ENCODE peak calls at places on chromosomes 5 and 9, in six cellular contexts. R is breast epithelium, K is GM12864, A is IMR-90, H is OCI-LY7, W is left ventricle myocardium inferior. Z is an unnamed sample.

GRCh38 chr5:177113566-177114424 is 19.8 kb upstream of the NSD1 start:
- DNase-seq in R (peak; percentile 78), K (no peak), A (peak; percentile 63), H (peak; percentile 83), W (peak; percentile 75), Z (peak; percentile 45)

GRCh38 chr5:11998397-11998796 is 94.2 kb upstream of the CTNND2 start:
- DNase-seq in R (no peak), K (no peak), A (no peak), H (no peak), W (no peak), Z (no peak)

GRCh38 chr9:120378680-120379079 is 201.3 kb downstream of the CDK5RAP2 start:
- DNase-seq in R (no peak), K (no peak), A (peak; percentile 67), H (no peak), W (no peak), Z (no peak)

GRCh38 chr5:4124201-4124852 is 528.7 kb downstream of the IRX1 start:
- DNase-seq in R (no peak), K (no peak), A (no peak), H (no peak), W (no peak), Z (no peak)

GRCh38 chr5:173567548-173567947 is 48.9 kb downstream of the BOD1 start:
- DNase-seq in R (no peak), K (no peak), A (peak; percentile 77), H (no peak), W (no peak), Z (peak; percentile 70)

GRCh38 chr5:114360816-114361723 is 800 bp upstream of the KCNN2 start:
- DNase-seq in R (no peak), K (no peak), A (peak; percentile 35), H (no peak), W (peak; percentile 22), Z (no peak)

GRCh38 chr5:60792438-60792837 is 51.6 kb downstream of the ELOVL7 start:
- DNase-seq in R (no peak), K (no peak), A (no peak), H (no peak), W (no peak), Z (no peak)

GRCh38 chr5:95870105-95870672 is 47.7 kb upstream of the GLRX start:
- DNase-seq in R (no peak), K (no peak), A (peak; percentile 87), H (no peak), W (no peak), Z (peak; percentile 87)

GRCh38 chr9:92947268-92948031 is at the start of gene FGD3:
- DNase-seq in R (peak; percentile 50), K (no peak), A (no peak), H (no peak), W (no peak), Z (no peak)

GRCh38 chr5:73496984-73497457 is 1.2 kb upstream of the BTF3 start:
- DNase-seq in R (no peak), K (no peak), A (peak; percentile 72), H (peak; percentile 75), W (no peak), Z (peak; percentile 73)

GRCh38 chr9:113963017-113963620 is 87.0 kb downstream of the ZNF618 start:
- DNase-seq in R (no peak), K (peak; percentile 18), A (peak; percentile 49), H (peak; percentile 47), W (no peak), Z (peak; percentile 21)

GRCh38 chr9:83466877-83467276 is 71.3 kb downstream of the FRMD3 start:
- DNase-seq in R (no peak), K (no peak), A (no peak), H (no peak), W (no peak), Z (no peak)

DNA sequence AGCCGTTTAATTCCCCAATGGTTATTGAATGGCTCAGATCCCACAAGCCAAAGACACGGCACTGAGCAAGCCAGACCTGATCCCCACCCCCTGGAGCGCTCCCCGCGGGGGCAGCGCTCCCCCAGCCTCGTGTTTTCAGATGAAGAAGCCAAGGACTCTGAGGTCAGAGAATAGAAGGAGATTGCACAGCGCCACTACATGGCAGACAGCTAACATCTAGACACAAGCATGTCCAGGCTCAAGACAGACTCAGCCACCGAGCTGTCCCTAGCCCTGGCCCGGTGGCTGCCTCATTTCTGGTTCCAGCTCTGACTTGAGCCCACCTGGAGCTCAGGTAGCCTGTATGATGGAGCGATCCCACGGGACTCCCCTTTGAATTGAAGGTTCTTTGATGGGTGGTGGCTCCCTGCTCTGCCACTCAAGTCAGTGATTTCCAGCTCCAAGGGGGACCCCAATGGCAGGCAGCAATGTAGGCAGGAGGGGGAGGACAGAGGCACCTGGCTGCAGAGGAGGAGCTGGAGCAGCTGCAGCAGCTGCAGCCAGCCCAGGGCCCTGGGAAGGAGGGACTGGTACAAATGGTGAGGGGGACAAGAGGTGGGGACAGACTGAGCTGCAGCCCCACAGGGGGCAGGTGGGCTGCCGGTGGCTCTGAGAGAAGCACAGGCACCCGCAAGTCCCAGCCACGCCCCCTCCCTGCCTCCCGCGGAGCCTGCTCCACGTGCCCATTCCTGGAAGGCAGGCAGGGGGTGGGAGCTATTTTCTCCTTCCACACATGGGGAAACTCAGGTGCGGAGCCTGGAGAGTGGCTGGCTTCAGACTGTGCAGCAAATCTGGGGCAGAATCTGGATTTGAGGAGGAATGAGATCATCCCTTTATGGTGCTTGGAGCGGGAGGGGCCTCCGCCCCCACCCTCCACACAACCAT is 40.2 kb downstream of the NTNG2 start:
- DNase-seq in R (no peak), K (no peak), A (no peak), H (no peak), W (no peak), Z (no peak)
- TF ChIP-seq CTCF in R (no peak), K (no peak), A (no peak), H (peak; percentile 17), W (no peak), Z (peak; percentile 17)

DNA sequence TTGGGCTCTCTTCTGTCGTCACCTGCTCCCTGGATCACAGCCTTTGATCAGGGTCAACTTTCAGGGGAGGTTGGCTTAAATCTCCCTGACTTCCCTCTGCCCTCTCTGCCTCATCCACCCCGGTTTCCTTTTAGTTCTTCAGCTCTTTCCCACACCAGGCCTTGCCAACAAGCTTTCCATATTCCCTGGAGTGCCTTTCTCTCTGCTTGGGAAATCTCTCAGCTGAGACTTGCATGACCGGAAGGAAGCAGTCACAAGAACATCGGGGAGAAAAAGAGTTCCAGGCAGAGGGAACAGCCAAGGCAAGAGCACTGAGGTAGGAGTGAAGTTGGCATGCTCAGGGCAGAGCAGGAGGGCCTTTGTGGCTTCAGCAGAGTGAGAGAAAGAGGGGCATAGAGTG is 88.4 kb upstream of the HSPA9 start:
- DNase-seq in R (peak; percentile 15), K (no peak), A (no peak), H (no peak), W (no peak), Z (no peak)
- TF ChIP-seq CTCF in R (no peak), K (no peak), A (no peak), H (no peak), W (no peak), Z (no peak)

DNA sequence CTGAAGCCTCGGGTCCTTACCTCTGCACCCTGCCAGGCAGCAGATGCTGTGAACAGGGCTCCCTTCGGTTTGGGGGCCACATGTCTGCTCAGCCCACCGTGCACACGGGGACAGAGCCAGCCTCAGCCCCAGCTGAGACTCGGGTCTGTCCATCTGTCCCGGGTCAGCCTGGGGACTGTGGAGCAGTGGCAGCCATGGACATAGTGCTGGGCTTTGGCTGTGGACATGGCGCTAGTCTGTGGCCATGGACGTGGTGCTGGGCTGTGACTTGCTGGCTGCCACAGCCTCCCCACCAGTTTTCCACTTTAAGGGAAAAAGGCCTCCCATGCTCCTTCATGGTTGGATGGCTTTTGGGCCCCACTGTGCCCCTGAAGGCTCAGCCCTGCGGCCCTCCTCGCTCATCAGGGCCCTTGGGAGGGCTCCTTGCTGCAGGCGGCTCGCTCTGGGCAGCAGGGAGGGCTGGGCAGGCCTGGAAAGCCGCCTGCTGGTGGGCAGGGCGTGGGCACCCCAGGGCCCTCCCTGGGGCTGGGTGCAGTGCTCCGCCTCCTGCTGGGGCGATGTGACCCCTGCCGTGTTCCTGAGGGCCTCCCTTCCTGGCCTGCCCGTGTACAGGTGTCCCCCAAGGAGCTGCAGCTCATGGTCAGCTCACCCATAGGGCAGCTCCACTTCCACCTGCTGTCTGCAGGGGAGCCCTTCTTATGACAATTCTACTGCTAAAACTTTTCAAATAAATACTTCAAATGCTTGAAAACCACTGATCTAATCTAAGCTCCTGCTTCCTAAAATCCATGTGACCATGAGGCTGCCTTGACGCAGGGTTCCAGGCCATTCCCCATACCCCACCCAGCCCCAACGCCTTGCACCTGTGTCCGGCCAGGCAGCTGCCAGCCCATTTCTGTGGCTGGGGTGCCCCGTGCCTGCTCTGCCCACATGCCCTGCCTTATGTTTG is 112.1 kb upstream of the LMX1B start:
- DNase-seq in R (no peak), K (no peak), A (no peak), H (no peak), W (no peak), Z (no peak)
- TF ChIP-seq CTCF in R (no peak), K (no peak), A (no peak), H (no peak), W (no peak), Z (no peak)

GRCh38 chr9:36906492-36906891 is 127.6 kb downstream of the PAX5 start:
- DNase-seq in R (no peak), K (no peak), A (no peak), H (no peak), W (no peak), Z (no peak)

GRCh38 chr9:36903541-36904435 is 130.3 kb downstream of the PAX5 start:
- DNase-seq in R (no peak), K (peak; percentile 24), A (peak; percentile 52), H (no peak), W (no peak), Z (peak; percentile 73)

GRCh38 chr9:36902063-36902735 is 131.9 kb downstream of the PAX5 start:
- DNase-seq in R (no peak), K (no peak), A (no peak), H (no peak), W (no peak), Z (no peak)

GRCh38 chr9:36902861-36903524 is 131.1 kb downstream of the PAX5 start:
- DNase-seq in R (no peak), K (no peak), A (no peak), H (no peak), W (no peak), Z (no peak)

DNA sequence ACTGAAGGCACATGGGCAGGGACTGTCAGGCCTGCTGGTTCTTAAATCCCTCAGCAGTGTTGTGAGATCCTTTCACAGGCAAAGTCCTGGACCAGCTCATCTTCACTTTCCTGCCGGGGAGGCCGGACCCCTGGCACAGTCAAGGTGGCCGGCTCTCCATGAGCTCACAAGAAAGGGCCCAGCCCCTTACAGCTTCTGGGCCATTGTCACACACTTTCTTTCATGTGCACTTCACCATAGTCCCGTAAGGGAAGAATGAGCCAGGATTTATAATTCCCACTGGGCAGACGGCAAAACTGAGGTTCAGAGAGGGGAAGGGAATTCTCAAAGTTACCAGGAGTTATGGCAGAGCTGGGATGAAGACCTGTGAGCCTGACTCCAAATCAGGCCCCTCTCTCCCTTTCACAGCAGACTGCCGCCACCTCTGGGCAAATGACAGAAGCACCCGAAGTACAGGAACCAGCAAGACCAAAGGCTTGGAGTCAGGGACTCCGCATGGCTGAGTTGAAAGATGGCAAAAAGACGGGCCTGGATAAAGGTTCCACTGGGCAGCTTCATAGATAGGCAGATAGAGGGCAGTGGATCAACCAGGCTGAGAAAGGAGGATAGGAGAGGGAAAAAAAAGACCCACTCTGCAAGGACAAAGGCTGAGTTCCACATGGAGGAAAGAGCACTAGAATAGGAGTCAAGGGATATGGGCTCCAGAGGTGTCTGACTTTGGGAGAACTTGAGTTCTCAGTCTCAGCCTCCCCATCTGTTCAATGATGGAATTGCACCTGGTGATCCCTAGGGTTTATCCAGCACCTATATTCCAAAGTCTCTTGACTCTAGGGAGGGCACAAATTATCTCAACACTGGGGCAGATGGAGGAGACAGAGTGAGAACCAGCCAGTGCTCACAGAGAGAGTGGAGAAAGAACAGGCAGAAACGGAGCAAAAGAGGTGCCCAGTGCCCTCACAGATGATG is 128.7 kb downstream of the PAX5 start:
- DNase-seq in R (no peak), K (no peak), A (no peak), H (no peak), W (no peak), Z (no peak)
- TF ChIP-seq CTCF in R (no peak), K (no peak), A (no peak), H (peak; percentile 41), W (no peak), Z (peak; percentile 20)

Z was measured in mammary epithelial cell.